ENCODE peak calls at places on chromosome 17, in four cellular contexts. One of them, this sample, is unnamed.

GRCh38 chr17:55398689-55399088 is 22.9 kb downstream of the MMD start:
- DNase-seq in right lobe of liver: no peak
- DNase-seq in GM20000: no peak
- DNase-seq in mucosa of gallbladder: no peak
- DNase-seq in this sample: no peak

GRCh38 chr17:72467841-72468653 is 347.2 kb downstream of the SOX9 start:
- DNase-seq in right lobe of liver: no peak
- DNase-seq in GM20000: no peak
- DNase-seq in mucosa of gallbladder: no peak
- DNase-seq in this sample: no peak

GRCh38 chr17:45705123-45706009 is 78.8 kb upstream of the CRHR1 start:
- DNase-seq in right lobe of liver: no peak
- DNase-seq in GM20000: no peak
- DNase-seq in mucosa of gallbladder: no peak
- DNase-seq in this sample: no peak

GRCh38 chr17:16962804-16963203 is 9.1 kb downstream of the TNFRSF13B start:
- DNase-seq in right lobe of liver: no peak
- DNase-seq in GM20000: no peak
- DNase-seq in mucosa of gallbladder: no peak
- DNase-seq in this sample: no peak

GRCh38 chr17:73304971-73305786 is 6.6 kb downstream of the CDC42EP4 start:
- DNase-seq in right lobe of liver: no peak
- DNase-seq in GM20000: no peak
- DNase-seq in mucosa of gallbladder: peak
- DNase-seq in this sample: no peak

GRCh38 chr17:40605301-40605700 is 40.0 kb upstream of the CCR7 start:
- DNase-seq in right lobe of liver: no peak
- DNase-seq in GM20000: no peak
- DNase-seq in mucosa of gallbladder: no peak
- DNase-seq in this sample: no peak

GRCh38 chr17:73545633-73546032 is 98.6 kb downstream of the SDK2 start:
- DNase-seq in right lobe of liver: no peak
- DNase-seq in GM20000: no peak
- DNase-seq in mucosa of gallbladder: no peak
- DNase-seq in this sample: no peak

GRCh38 chr17:29124931-29125270 is 55.3 kb downstream of the MYO18A start:
- DNase-seq in right lobe of liver: peak
- DNase-seq in GM20000: no peak
- DNase-seq in mucosa of gallbladder: peak
- DNase-seq in this sample: no peak

GRCh38 chr17:40932608-40933007 is 4.8 kb downstream of the KRT23 start:
- DNase-seq in right lobe of liver: no peak
- DNase-seq in GM20000: no peak
- DNase-seq in mucosa of gallbladder: no peak
- DNase-seq in this sample: no peak

GRCh38 chr17:65099941-65100315 is 37.2 kb upstream of the RGS9 start:
- DNase-seq in right lobe of liver: no peak
- DNase-seq in GM20000: peak
- DNase-seq in mucosa of gallbladder: peak
- DNase-seq in this sample: peak

GRCh38 chr17:28509784-28510183 is 3.6 kb downstream of the FOXN1 start:
- DNase-seq in right lobe of liver: no peak
- DNase-seq in GM20000: no peak
- DNase-seq in mucosa of gallbladder: no peak
- DNase-seq in this sample: no peak

GRCh38 chr17:72386619-72387237 is 265.9 kb downstream of the SOX9 start:
- DNase-seq in right lobe of liver: no peak
- DNase-seq in GM20000: no peak
- DNase-seq in mucosa of gallbladder: no peak
- DNase-seq in this sample: no peak

GRCh38 chr17:69735285-69735684 is 320.8 kb downstream of the MAP2K6 start:
- DNase-seq in right lobe of liver: no peak
- DNase-seq in GM20000: no peak
- DNase-seq in mucosa of gallbladder: no peak
- DNase-seq in this sample: no peak

GRCh38 chr17:75996665-75997590 is 3.7 kb upstream of the CDK3 start:
- DNase-seq in right lobe of liver: peak
- DNase-seq in GM20000: peak
- DNase-seq in mucosa of gallbladder: peak
- DNase-seq in this sample: peak

GRCh38 chr17:17696871-17697633 is 15.8 kb downstream of the RAI1 start:
- DNase-seq in right lobe of liver: peak
- DNase-seq in GM20000: no peak
- DNase-seq in mucosa of gallbladder: no peak
- DNase-seq in this sample: peak

GRCh38 chr17:55601874-55602364 is 90.7 kb upstream of the SMIM36 start:
- DNase-seq in right lobe of liver: no peak
- DNase-seq in GM20000: peak
- DNase-seq in mucosa of gallbladder: peak
- DNase-seq in this sample: no peak